ENCODE peak calls at places on chromosomes 13 and 19, in seven cellular contexts. I is germinal center; P is glutamatergic neuron; N is NCI-H2029 treated with DMSO at 0.1 percent for 48 hours; Y is EH; M is pancreas; Q is stimulated activated CD4-positive, alpha-beta T cell treated with anti-CD3 and anti-CD28 coated beads, Interleukin-15, amount 100 ng/mL, for 24 hours. C is an unnamed sample.
A peak's percentile ranks its signal among the peaks of the same experiment; 100 is the strongest.

GRCh38 chr19:57665261-57665806 is 3.4 kb upstream of the ZSCAN4 start:
- DNase-seq in I (no peak), Y (no peak), N (no peak), P (no peak), Q (no peak), M (no peak), C (no peak)

GRCh38 chr19:51418707-51419106 is 1.3 kb upstream of the SIGLEC10 start:
- DNase-seq in Q (no peak), Y (no peak), N (no peak), P (no peak), M (no peak), I (no peak), C (no peak)

GRCh38 chr13:21011378-21011777 is 50.0 kb downstream of the LATS2 start:
- DNase-seq in N (no peak), P (no peak), Q (no peak), I (no peak), M (no peak), Y (peak; percentile 44), C (no peak)

GRCh38 chr19:30338878-30339623 is 33.1 kb upstream of the ZNF536 start:
- DNase-seq in Q (no peak), Y (no peak), P (no peak), I (no peak), N (no peak), M (no peak), C (no peak)

GRCh38 chr13:23871616-23872220 is 17.5 kb downstream of the MIPEP start:
- DNase-seq in P (no peak), M (no peak), I (peak; percentile 20), Q (no peak), Y (peak; percentile 56), N (no peak), C (no peak)

GRCh38 chr19:14118165-14119051 is 846 bp upstream of the PRKACA start:
- DNase-seq in P (peak; percentile 25), Y (peak; percentile 72), I (peak; percentile 31), N (no peak), Q (peak; percentile 51), M (peak; percentile 60), C (no peak)

GRCh38 chr19:6828698-6829633 is 56.5 kb downstream of the VAV1 start:
- DNase-seq in Y (no peak), M (no peak), P (no peak), Q (peak; percentile 64), N (peak; percentile 81), I (peak; percentile 55), C (no peak)

GRCh38 chr19:13604902-13605586 is 98.8 kb upstream of the CACNA1A start:
- DNase-seq in P (no peak), I (no peak), Y (no peak), Q (no peak), M (no peak), N (no peak), C (no peak)

GRCh38 chr19:50401505-50402450 is 17.0 kb upstream of the SPIB start:
- DNase-seq in I (no peak), M (no peak), P (no peak), Q (no peak), Y (no peak), N (no peak), C (no peak)